ENCODE peak calls at places on chromosomes 7 and 10, in nine cellular contexts. R, V, Q, P, H, B, F, W and J are unnamed samples. For H3K9me3, the result is how much of the 10 kb centered on the place peaks cover.

GRCh38 chr10:11325817-11326216 is 285.6 kb downstream of the USP6NL start:
- DNase-seq in Q (no peak), F (peak), B (no peak), H (peak), P (no peak), W (no peak), R (no peak), V (no peak), J (no peak)

GRCh38 chr7:50734246-50734645 is 48.5 kb downstream of the GRB10 start:
- DNase-seq in B (no peak), R (no peak), P (no peak), W (no peak), F (no peak), V (no peak), Q (no peak), H (no peak), J (no peak)

GRCh38 chr10:75926763-75927162 is 495.3 kb downstream of the LRMDA start:
- DNase-seq in H (no peak), F (no peak), V (no peak), Q (no peak), W (no peak), R (peak), P (no peak), B (no peak), J (no peak)

GRCh38 chr10:118698421-118698820 is 56.3 kb downstream of the CACUL1 start:
- DNase-seq in Q (no peak), H (peak), P (no peak), V (no peak), B (no peak), R (no peak), F (peak), W (peak), J (peak)

GRCh38 chr10:59688921-59689351 is 20.7 kb downstream of the SLC16A9 start:
- DNase-seq in P (no peak), Q (no peak), R (no peak), F (no peak), B (no peak), W (peak), V (no peak), H (no peak), J (no peak)

GRCh38 chr10:118953598-118953997 is 75.9 kb upstream of the NANOS1 start:
- DNase-seq in R (no peak), F (no peak), V (no peak), B (no peak), P (no peak), W (no peak), Q (no peak), H (no peak), J (no peak)

GRCh38 chr10:113168560-113168959 is 218.5 kb downstream of the TCF7L2 start:
- DNase-seq in F (no peak), V (no peak), P (no peak), B (no peak), W (no peak), Q (no peak), H (peak), R (no peak), J (no peak)

GRCh38 chr10:85545874-85546273 is 820.7 kb downstream of the GRID1 start:
- DNase-seq in P (no peak), V (no peak), R (no peak), B (no peak), F (no peak), W (no peak), Q (no peak), H (no peak), J (no peak)

GRCh38 chr10:118785566-118785965 is 30.8 kb upstream of the CACUL1 start:
- DNase-seq in F (no peak), P (no peak), B (no peak), V (no peak), W (no peak), R (no peak), Q (no peak), H (no peak), J (no peak)

GRCh38 chr7:84178013-84178412 is 16.6 kb downstream of the SEMA3A start:
- DNase-seq in H (peak), W (no peak), F (no peak), B (no peak), V (no peak), R (no peak), P (no peak), Q (no peak), J (no peak)

GRCh38 chr10:43222296-43222695 is 44.6 kb downstream of the RASGEF1A start:
- DNase-seq in W (no peak), V (no peak), B (no peak), Q (no peak), R (no peak), P (peak), H (no peak), F (no peak), J (no peak)

GRCh38 chr10:128070721-128071416 is 55.4 kb downstream of the MKI67 start:
- DNase-seq in V (no peak), P (no peak), W (no peak), H (no peak), F (no peak), R (no peak), Q (no peak), B (no peak), J (no peak)

GRCh38 chr7:104655592-104655991 is 327.2 kb downstream of the LHFPL3 start:
- DNase-seq in Q (no peak), P (no peak), V (no peak), R (no peak), W (no peak), B (no peak), F (no peak), H (no peak), J (no peak)

GRCh38 chr7:148014473-148014872 is 576.1 kb upstream of the C7orf33 start:
- DNase-seq in R (no peak), P (no peak), B (no peak), Q (no peak), F (no peak), V (no peak), H (no peak), W (no peak), J (no peak)

GRCh38 chr7:103851357-103851756 is 138.1 kb downstream of the RELN start:
- DNase-seq in Q (no peak), F (peak), W (no peak), R (no peak), B (no peak), H (no peak), P (no peak), V (no peak), J (no peak)

GRCh38 chr10:30782543-30783461 is 153.2 kb upstream of the LYZL2 start:
- DNase-seq in P (no peak), W (no peak), R (no peak), Q (no peak), V (no peak), F (peak), H (no peak), B (no peak), J (no peak)

GRCh38 chr10:132911712-132912097 is 30.7 kb downstream of the CFAP46 start:
- DNase-seq in B (no peak), W (no peak), F (no peak), H (no peak), P (no peak), Q (no peak), V (peak), R (no peak), J (no peak)

GRCh38 chr10:127332631-127333030 is 136.2 kb upstream of the INSYN2A start:
- DNase-seq in P (no peak), V (no peak), H (no peak), R (no peak), W (no peak), F (no peak), B (no peak), Q (no peak), J (no peak)

GRCh38 chr10:1377756-1378397 is 321.7 kb downstream of the WDR37 start:
- DNase-seq in V (no peak), B (no peak), P (no peak), W (no peak), R (no peak), H (no peak), F (no peak), Q (no peak), J (no peak)

DNA sequence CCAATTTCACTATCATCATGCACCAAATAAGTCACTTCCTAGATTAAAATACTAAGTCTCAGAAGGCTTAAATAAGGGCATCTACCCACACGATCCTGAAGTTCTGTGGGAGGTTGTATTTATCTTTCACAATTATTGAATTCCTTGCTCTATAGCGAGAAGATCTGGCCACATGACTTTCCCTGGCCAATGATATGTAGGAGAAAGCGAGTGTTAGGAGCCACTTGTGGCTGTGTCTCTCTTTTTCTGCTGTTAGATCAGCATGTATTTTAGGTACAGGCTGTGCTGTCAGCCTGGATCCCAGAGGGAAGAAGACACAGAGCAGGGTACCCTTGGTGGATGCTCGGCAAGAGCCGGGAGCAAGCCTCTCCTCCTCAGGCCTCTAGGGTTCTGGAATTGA is 131.3 kb upstream of the DPP6 start:
- DNase-seq in W (no peak), F (no peak), R (no peak), B (no peak), P (no peak), H (no peak), V (no peak), Q (no peak), J (no peak)
- H3K9me3 ChIP-seq in W (under half), F (under half), R (under half), B (under half), P (under half), H (under half), V (under half), Q (under half), J (under half)

GRCh38 chr10:58258977-58259692 is 8.6 kb downstream of the IPMK start:
- DNase-seq in P (no peak), Q (no peak), R (no peak), V (no peak), W (no peak), F (no peak), B (no peak), H (no peak), J (no peak)
- H3K9me3 ChIP-seq in P (under half), Q (under half), R (under half), V (under half), W (under half), F (under half), B (under half), H (under half), J (under half)

GRCh38 chr10:109105725-109106124 is 817.6 kb downstream of the XPNPEP1 start:
- DNase-seq in Q (no peak), R (no peak), H (no peak), F (no peak), W (no peak), B (no peak), V (no peak), P (no peak), J (no peak)

GRCh38 chr10:109104806-109105205 is 818.5 kb downstream of the XPNPEP1 start:
- DNase-seq in P (no peak), Q (no peak), W (no peak), V (no peak), R (no peak), F (no peak), H (no peak), B (no peak), J (no peak)

GRCh38 chr10:109106604-109107003 is 816.7 kb downstream of the XPNPEP1 start:
- DNase-seq in W (no peak), F (no peak), V (no peak), Q (no peak), R (no peak), H (no peak), B (no peak), P (no peak), J (no peak)

GRCh38 chr10:109103278-109103677 is 820.0 kb downstream of the XPNPEP1 start:
- DNase-seq in P (no peak), B (no peak), V (no peak), F (no peak), H (no peak), R (no peak), Q (no peak), W (no peak), J (no peak)
- H3K9me3 ChIP-seq in P (under half), B (under half), V (under half), F (under half), H (under half), R (under half), Q (under half), W (under half), J (under half)

DNA sequence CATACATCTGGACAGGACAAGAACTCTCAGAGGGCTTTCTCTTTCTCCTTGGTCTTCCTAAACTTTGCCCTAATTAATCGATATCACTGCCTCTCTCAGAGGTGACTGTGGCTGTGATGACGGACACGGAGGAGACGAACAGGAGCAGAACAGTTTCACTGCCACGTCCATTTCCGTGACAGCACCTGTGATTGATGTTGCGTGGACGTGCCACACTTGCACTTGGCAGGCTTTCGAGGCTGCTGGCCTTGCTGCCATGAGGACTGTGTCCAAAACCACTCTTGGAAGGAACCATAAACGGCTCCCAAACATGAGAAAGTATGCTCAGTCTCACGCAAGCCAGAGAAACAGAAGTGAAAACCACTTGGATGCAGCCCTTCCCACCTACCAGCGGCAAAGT is 308.1 kb downstream of the DNAJB6 start:
- DNase-seq in V (no peak), H (no peak), F (no peak), W (no peak), Q (no peak), P (no peak), R (no peak), B (no peak), J (no peak)
- H3K9me3 ChIP-seq in V (under half), H (under half), F (under half), W (under half), Q (under half), P (under half), R (under half), B (under half), J (under half)